ENCODE peak calls at places on chromosomes 5 and 9, in six cellular contexts. V, C, Y, M, B and K are unnamed samples.
A peak's percentile ranks its signal among the peaks of the same experiment; 100 is the strongest.

GRCh38 chr5:124952079-124952478 is 205.6 kb upstream of the ZNF608 start:
- DNase-seq in V (no peak), C (no peak), Y (no peak), M (no peak), B (no peak), K (no peak)

GRCh38 chr9:85056203-85056572 is 386.7 kb downstream of the NTRK2 start:
- DNase-seq in V (no peak), C (no peak), Y (no peak), M (no peak), B (no peak), K (no peak)

GRCh38 chr9:97109194-97109811 is 70.4 kb upstream of the CTSV start:
- DNase-seq in V (peak; percentile 91), C (no peak), Y (peak; percentile 30), M (no peak), B (peak; percentile 50), K (no peak)

GRCh38 chr5:160165137-160166068 is 46.2 kb upstream of the PWWP2A start:
- DNase-seq in V (peak; percentile 92), C (no peak), Y (peak; percentile 88), M (peak; percentile 62), B (no peak), K (peak; percentile 96)

GRCh38 chr9:114271556-114272510 is 51.1 kb upstream of the ORM1 start:
- DNase-seq in V (peak; percentile 82), C (no peak), Y (peak; percentile 55), M (no peak), B (peak; percentile 78), K (no peak)

GRCh38 chr9:93962561-93963440 is 7.6 kb upstream of the BARX1 start:
- DNase-seq in V (peak; percentile 89), C (peak; percentile 81), Y (peak; percentile 85), M (peak; percentile 82), B (peak; percentile 84), K (no peak)

GRCh38 chr9:75418518-75418917 is 330.2 kb downstream of the OSTF1 start:
- DNase-seq in V (no peak), C (no peak), Y (no peak), M (no peak), B (no peak), K (no peak)

GRCh38 chr5:88979244-88979643 is 96.3 kb upstream of the MEF2C start:
- DNase-seq in V (no peak), C (no peak), Y (no peak), M (no peak), B (peak; percentile 2), K (no peak)

GRCh38 chr9:108612510-108612909 is 243.3 kb downstream of the ACTL7B start:
- DNase-seq in V (no peak), C (no peak), Y (no peak), M (no peak), B (peak; percentile 40), K (no peak)

GRCh38 chr9:112586600-112587155 is 100.1 kb downstream of the KIAA1958 start:
- DNase-seq in V (no peak), C (no peak), Y (no peak), M (no peak), B (no peak), K (no peak)

GRCh38 chr5:37088041-37088440 is 161.1 kb downstream of the CPLANE1 start:
- DNase-seq in V (no peak), C (no peak), Y (no peak), M (no peak), B (no peak), K (no peak)

GRCh38 chr9:96644137-96644536 is 11.0 kb downstream of the PRXL2C start:
- DNase-seq in V (no peak), C (no peak), Y (no peak), M (no peak), B (no peak), K (no peak)

GRCh38 chr9:97563458-97564135 is 62.1 kb downstream of the TMOD1 start:
- DNase-seq in V (no peak), C (no peak), Y (no peak), M (peak; percentile 29), B (no peak), K (no peak)

GRCh38 chr5:170861855-170862766 is at the start of gene RANBP17:
- DNase-seq in V (peak; percentile 95), C (no peak), Y (peak; percentile 35), M (peak; percentile 72), B (no peak), K (no peak)

GRCh38 chr5:181167814-181168488 is 20.6 kb downstream of the OR2V2 start:
- DNase-seq in V (peak; percentile 95), C (no peak), Y (no peak), M (peak; percentile 53), B (peak; percentile 66), K (no peak)

GRCh38 chr5:88663793-88664216 is 219.2 kb downstream of the MEF2C start:
- DNase-seq in V (no peak), C (no peak), Y (no peak), M (no peak), B (peak; percentile 35), K (no peak)

GRCh38 chr9:16515207-16515606 is 355.3 kb downstream of the BNC2 start:
- DNase-seq in V (peak; percentile 73), C (no peak), Y (no peak), M (no peak), B (no peak), K (no peak)

GRCh38 chr9:123571240-123571639 is 215.2 kb downstream of the CRB2 start:
- DNase-seq in V (no peak), C (no peak), Y (no peak), M (no peak), B (no peak), K (no peak)

GRCh38 chr9:75229605-75230332 is 141.5 kb downstream of the OSTF1 start:
- DNase-seq in V (no peak), C (no peak), Y (no peak), M (no peak), B (no peak), K (peak; percentile 78)

GRCh38 chr5:136006767-136007251 is 22.0 kb upstream of the TGFBI start:
- DNase-seq in V (peak; percentile 39), C (no peak), Y (no peak), M (no peak), B (no peak), K (no peak)

GRCh38 chr5:97591781-97592180 is 408.7 kb upstream of the RIOK2 start:
- DNase-seq in V (no peak), C (no peak), Y (no peak), M (no peak), B (no peak), K (no peak)

GRCh38 chr5:55853818-55854217 is 2.7 kb downstream of the IL31RA start:
- DNase-seq in V (no peak), C (no peak), Y (no peak), M (no peak), B (no peak), K (no peak)

GRCh38 chr5:149486726-149487635 is 64.3 kb downstream of the CSNK1A1 start:
- DNase-seq in V (no peak), C (no peak), Y (no peak), M (no peak), B (no peak), K (no peak)

GRCh38 chr9:126399251-126399650 is 72.6 kb downstream of the MVB12B start:
- DNase-seq in V (no peak), C (no peak), Y (no peak), M (no peak), B (no peak), K (no peak)

GRCh38 chr5:177378884-177379883 is 5.0 kb upstream of the SLC34A1 start:
- DNase-seq in V (no peak), C (no peak), Y (no peak), M (no peak), B (peak; percentile 60), K (no peak)

DNA sequence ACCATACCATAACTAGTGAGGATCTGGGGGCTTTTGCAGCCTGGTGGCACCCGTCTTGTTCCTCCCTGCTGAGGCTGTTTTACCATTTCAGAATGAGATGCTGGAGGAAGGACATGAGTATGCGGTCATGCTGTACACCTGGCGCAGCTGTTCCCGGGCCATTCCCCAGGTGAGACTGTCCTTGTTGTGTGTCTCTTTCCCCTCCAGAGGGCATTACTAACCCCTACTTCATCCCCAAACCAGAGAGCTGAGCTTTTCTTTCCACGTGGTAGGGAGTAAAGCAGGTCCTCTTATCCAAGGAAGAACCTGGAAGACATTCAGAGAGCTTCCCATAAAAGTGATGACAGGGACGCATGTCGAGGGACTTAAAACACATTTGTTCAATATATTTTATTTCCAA is 28.8 kb downstream of the CYFIP2 start:
- DNase-seq in V (peak; percentile 59), C (no peak), Y (no peak), M (no peak), B (no peak), K (no peak)
- TF ChIP-seq CTCF in V (peak; percentile 66), C (no peak), Y (no peak), M (no peak), B (no peak), K (no peak)

DNA sequence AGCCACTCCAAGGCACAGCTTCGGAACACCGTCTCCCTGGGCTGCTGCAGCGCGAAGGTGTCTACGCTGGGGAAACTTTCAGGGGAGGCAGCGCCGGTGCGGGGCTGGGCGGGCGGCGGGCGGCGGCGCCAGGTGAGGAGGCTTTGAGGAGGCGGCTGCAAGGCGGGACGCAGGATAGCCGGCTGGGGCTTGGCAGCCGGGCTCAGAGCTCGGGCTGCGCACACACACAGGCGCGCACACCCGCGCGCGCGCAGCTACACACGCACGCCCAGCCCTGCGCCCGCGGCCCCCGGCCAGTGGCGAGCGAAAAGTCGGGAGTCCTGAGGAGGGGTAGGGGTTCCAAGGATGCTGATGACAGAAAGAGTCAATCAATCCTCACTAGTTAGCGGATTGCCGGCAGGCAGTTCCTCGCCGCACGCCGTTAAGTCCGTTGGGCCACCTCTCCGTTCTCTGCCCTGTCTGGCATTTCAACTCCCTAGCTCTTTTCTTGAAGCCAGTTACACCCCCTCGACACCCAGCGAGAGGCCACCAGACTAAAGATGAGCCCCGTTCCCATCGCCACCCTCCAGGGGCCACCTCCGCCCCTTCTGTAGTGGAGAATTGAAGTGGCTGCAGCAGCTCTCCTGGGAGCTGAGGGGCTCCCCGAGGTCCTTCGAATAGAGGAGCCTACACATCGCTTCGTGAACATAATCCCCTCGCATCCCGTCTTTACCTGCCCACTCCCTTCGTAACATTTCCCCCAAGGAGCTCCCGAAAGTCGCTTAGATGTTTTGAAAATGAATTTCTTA is 1640.3 kb upstream of the C9orf72 start:
- DNase-seq in V (peak; percentile 89), C (no peak), Y (no peak), M (peak; percentile 49), B (no peak), K (no peak)
- TF ChIP-seq CTCF in V (no peak), C (no peak), Y (no peak), M (no peak), B (no peak), K (no peak)

DNA sequence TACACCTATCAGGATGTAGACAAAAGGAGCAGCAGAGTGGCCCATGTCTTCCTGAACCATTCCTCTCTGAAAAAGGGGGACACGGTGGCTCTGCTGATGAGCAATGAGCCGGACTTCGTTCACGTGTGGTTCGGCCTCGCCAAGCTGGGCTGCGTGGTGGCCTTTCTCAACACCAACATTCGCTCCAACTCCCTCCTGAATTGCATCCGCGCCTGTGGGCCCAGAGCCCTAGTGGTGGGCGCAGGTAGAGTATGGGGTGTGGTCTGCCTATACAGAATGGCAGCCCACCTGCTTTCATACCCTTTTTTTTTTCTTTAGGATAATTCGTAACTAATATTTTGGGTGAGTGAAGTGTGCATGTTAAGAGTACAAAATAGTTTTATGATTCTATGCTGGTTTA is 1.1 kb downstream of the SLC27A6 start:
- DNase-seq in V (peak; percentile 68), C (no peak), Y (no peak), M (no peak), B (no peak), K (no peak)
- TF ChIP-seq CTCF in V (peak; percentile 69), C (no peak), Y (no peak), M (peak; percentile 39), B (no peak), K (no peak)

GRCh38 chr9:68577778-68578591 is 37.3 kb upstream of the TMEM252 start:
- DNase-seq in V (no peak), C (no peak), Y (no peak), M (no peak), B (no peak), K (no peak)

GRCh38 chr9:68575821-68576220 is 35.1 kb upstream of the TMEM252 start:
- DNase-seq in V (no peak), C (no peak), Y (no peak), M (no peak), B (no peak), K (no peak)

GRCh38 chr9:68574150-68574549 is 33.5 kb upstream of the TMEM252 start:
- DNase-seq in V (no peak), C (no peak), Y (no peak), M (no peak), B (no peak), K (no peak)
- TF ChIP-seq CTCF in V (peak; percentile 48), C (no peak), Y (peak; percentile 54), M (no peak), B (no peak), K (peak; percentile 19)